ENCODE peak calls at places on chromosomes 12 and 14, in four cellular contexts. One of them, this sample, is unnamed.

GRCh38 chr14:51458563-51458955 is 193.2 kb upstream of the FRMD6 start:
- DNase-seq in HCT116: no peak
- DNase-seq in IMR-90: peak
- DNase-seq in astrocyte: peak
- DNase-seq in this sample: peak

GRCh38 chr12:51449569-51450246 is 25.1 kb downstream of the SLC4A8 start:
- DNase-seq in astrocyte: no peak
- DNase-seq in IMR-90: peak
- DNase-seq in HCT116: no peak
- DNase-seq in this sample: peak

GRCh38 chr12:77725611-77726010 is 105.1 kb upstream of the NAV3 start:
- DNase-seq in astrocyte: peak
- DNase-seq in HCT116: no peak
- DNase-seq in IMR-90: peak
- DNase-seq in this sample: no peak

GRCh38 chr12:132185698-132186097 is 41.4 kb downstream of the NOC4L start:
- DNase-seq in HCT116: no peak
- DNase-seq in IMR-90: no peak
- DNase-seq in astrocyte: no peak
- DNase-seq in this sample: no peak

GRCh38 chr12:101436146-101436545 is 28.6 kb upstream of the ARL1 start:
- DNase-seq in astrocyte: no peak
- DNase-seq in IMR-90: no peak
- DNase-seq in HCT116: no peak
- DNase-seq in this sample: no peak

GRCh38 chr12:6764011-6764828 is 1.9 kb upstream of the PTMS start:
- DNase-seq in astrocyte: peak
- DNase-seq in IMR-90: peak
- DNase-seq in HCT116: peak
- DNase-seq in this sample: peak

GRCh38 chr12:117850048-117850447 is 118.7 kb downstream of the KSR2 start:
- DNase-seq in IMR-90: peak
- DNase-seq in HCT116: peak
- DNase-seq in astrocyte: peak
- DNase-seq in this sample: peak

GRCh38 chr12:84315926-84316325 is 596.7 kb downstream of the SLC6A15 start:
- DNase-seq in astrocyte: no peak
- DNase-seq in IMR-90: no peak
- DNase-seq in HCT116: no peak
- DNase-seq in this sample: no peak

GRCh38 chr12:39364196-39364595 is 78.7 kb downstream of the KIF21A start:
- DNase-seq in astrocyte: no peak
- DNase-seq in IMR-90: no peak
- DNase-seq in HCT116: no peak
- DNase-seq in this sample: no peak

GRCh38 chr12:97283297-97283696 is 179.3 kb upstream of the RMST start:
- DNase-seq in HCT116: no peak
- DNase-seq in astrocyte: no peak
- DNase-seq in IMR-90: no peak
- DNase-seq in this sample: no peak

GRCh38 chr12:132108211-132108832 is 35.8 kb downstream of the DDX51 start:
- DNase-seq in HCT116: no peak
- DNase-seq in IMR-90: no peak
- DNase-seq in astrocyte: no peak
- DNase-seq in this sample: no peak

GRCh38 chr14:69987416-69988144 is 108.4 kb downstream of the SMOC1 start:
- DNase-seq in HCT116: no peak
- DNase-seq in IMR-90: no peak
- DNase-seq in astrocyte: no peak
- DNase-seq in this sample: no peak

GRCh38 chr12:4289334-4289878 is 15.8 kb downstream of the CCND2 start:
- DNase-seq in astrocyte: no peak
- DNase-seq in IMR-90: no peak
- DNase-seq in HCT116: no peak
- DNase-seq in this sample: no peak

GRCh38 chr12:22794017-22794416 is 169.0 kb downstream of the ETNK1 start:
- DNase-seq in HCT116: no peak
- DNase-seq in astrocyte: no peak
- DNase-seq in IMR-90: no peak
- DNase-seq in this sample: no peak

GRCh38 chr12:3550839-3551238 is 59.8 kb downstream of the PRMT8 start:
- DNase-seq in HCT116: no peak
- DNase-seq in astrocyte: no peak
- DNase-seq in IMR-90: no peak
- DNase-seq in this sample: no peak

GRCh38 chr12:42135264-42135814 is 9.3 kb downstream of the GXYLT1 start:
- DNase-seq in IMR-90: peak
- DNase-seq in HCT116: no peak
- DNase-seq in astrocyte: peak
- DNase-seq in this sample: peak

GRCh38 chr12:122090759-122091535 is 12.4 kb downstream of the MLXIP start:
- DNase-seq in IMR-90: peak
- DNase-seq in HCT116: no peak
- DNase-seq in astrocyte: peak
- DNase-seq in this sample: no peak

GRCh38 chr14:34593740-34594375 is 36.1 kb downstream of the SNX6 start:
- DNase-seq in HCT116: no peak
- DNase-seq in IMR-90: peak
- DNase-seq in astrocyte: peak
- DNase-seq in this sample: no peak

GRCh38 chr12:11731455-11731854 is 82.0 kb downstream of the ETV6 start:
- DNase-seq in HCT116: no peak
- DNase-seq in IMR-90: peak
- DNase-seq in astrocyte: peak
- DNase-seq in this sample: peak

GRCh38 chr14:68637106-68638021 is 155.5 kb downstream of the ZFP36L1 start:
- DNase-seq in IMR-90: peak
- DNase-seq in astrocyte: peak
- DNase-seq in HCT116: no peak
- DNase-seq in this sample: no peak

GRCh38 chr14:77565289-77566081 is 51.0 kb downstream of the SPTLC2 start:
- DNase-seq in astrocyte: peak
- DNase-seq in IMR-90: peak
- DNase-seq in HCT116: no peak
- DNase-seq in this sample: no peak

GRCh38 chr12:60148109-60148508 is 552.3 kb downstream of the SLC16A7 start:
- DNase-seq in IMR-90: peak
- DNase-seq in HCT116: no peak
- DNase-seq in astrocyte: peak
- DNase-seq in this sample: peak

GRCh38 chr12:68345763-68346162 is 13.6 kb upstream of the MDM1 start:
- DNase-seq in HCT116: no peak
- DNase-seq in IMR-90: no peak
- DNase-seq in astrocyte: no peak
- DNase-seq in this sample: no peak
- H2AFZ ChIP-seq in HCT116: no peak
- H2AFZ ChIP-seq in IMR-90: no peak
- H2AFZ ChIP-seq in astrocyte: no peak
- H2AFZ ChIP-seq in this sample: no peak

DNA sequence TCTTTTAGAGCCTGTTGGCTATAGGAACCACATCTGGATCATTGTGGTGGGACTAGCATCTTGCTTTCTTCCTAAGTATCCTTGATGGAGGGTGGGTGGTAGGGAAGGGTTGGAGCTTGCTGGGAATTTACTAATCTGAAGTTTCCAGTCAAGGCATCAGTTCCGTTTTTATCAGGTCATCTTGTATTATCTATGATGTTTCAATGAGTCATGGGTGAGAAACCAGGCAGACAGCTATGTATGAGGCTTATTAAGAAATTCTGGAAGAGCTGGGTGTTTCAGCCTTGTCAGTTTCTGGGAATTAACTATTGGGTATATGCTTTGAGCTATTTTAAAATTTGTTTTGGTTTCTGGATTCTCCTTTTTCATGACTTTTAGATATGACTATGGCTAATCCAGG is 11.3 kb downstream of the TSFM start:
- DNase-seq in HCT116: no peak
- DNase-seq in astrocyte: peak
- DNase-seq in IMR-90: peak
- DNase-seq in this sample: peak
- H3K4me3 ChIP-seq in HCT116: no peak
- H3K4me3 ChIP-seq in astrocyte: no peak
- H3K4me3 ChIP-seq in IMR-90: no peak
- H3K4me3 ChIP-seq in this sample: peak

DNA sequence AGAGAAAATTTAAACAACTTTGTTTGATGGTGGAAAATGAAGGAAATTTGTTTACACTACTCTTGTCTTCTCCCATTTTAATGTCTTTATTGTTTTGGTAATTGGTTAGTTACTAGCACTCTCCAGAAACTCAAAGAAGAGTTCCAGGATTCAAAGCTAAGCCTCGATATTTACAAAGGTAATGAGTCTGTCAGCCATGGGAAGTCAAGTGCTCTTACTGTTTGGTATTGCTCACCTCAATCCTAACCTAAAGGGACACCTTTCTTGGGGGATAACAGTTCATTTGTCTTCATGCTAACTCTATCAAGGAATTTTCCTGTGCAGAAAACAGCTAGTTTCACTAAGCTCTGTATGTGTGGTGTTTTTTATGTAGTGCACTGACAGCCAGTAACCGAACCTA is 222.9 kb upstream of the LMO3 start:
- DNase-seq in IMR-90: no peak
- DNase-seq in astrocyte: no peak
- DNase-seq in HCT116: no peak
- DNase-seq in this sample: no peak
- H2AFZ ChIP-seq in IMR-90: no peak
- H2AFZ ChIP-seq in astrocyte: no peak
- H2AFZ ChIP-seq in HCT116: no peak
- H2AFZ ChIP-seq in this sample: no peak

GRCh38 chr14:102923920-102924486 is 1.5 kb downstream of the AMN start:
- DNase-seq in astrocyte: no peak
- DNase-seq in HCT116: no peak
- DNase-seq in IMR-90: no peak
- DNase-seq in this sample: no peak

GRCh38 chr14:102920273-102920997 is 2.0 kb upstream of the AMN start:
- DNase-seq in HCT116: no peak
- DNase-seq in IMR-90: no peak
- DNase-seq in astrocyte: no peak
- DNase-seq in this sample: no peak

GRCh38 chr14:102923201-102923919 is 897 bp downstream of the AMN start:
- DNase-seq in IMR-90: no peak
- DNase-seq in astrocyte: no peak
- DNase-seq in HCT116: no peak
- DNase-seq in this sample: no peak

GRCh38 chr14:102920998-102921304 is 1.5 kb upstream of the AMN start:
- DNase-seq in IMR-90: no peak
- DNase-seq in astrocyte: no peak
- DNase-seq in HCT116: no peak
- DNase-seq in this sample: no peak

DNA sequence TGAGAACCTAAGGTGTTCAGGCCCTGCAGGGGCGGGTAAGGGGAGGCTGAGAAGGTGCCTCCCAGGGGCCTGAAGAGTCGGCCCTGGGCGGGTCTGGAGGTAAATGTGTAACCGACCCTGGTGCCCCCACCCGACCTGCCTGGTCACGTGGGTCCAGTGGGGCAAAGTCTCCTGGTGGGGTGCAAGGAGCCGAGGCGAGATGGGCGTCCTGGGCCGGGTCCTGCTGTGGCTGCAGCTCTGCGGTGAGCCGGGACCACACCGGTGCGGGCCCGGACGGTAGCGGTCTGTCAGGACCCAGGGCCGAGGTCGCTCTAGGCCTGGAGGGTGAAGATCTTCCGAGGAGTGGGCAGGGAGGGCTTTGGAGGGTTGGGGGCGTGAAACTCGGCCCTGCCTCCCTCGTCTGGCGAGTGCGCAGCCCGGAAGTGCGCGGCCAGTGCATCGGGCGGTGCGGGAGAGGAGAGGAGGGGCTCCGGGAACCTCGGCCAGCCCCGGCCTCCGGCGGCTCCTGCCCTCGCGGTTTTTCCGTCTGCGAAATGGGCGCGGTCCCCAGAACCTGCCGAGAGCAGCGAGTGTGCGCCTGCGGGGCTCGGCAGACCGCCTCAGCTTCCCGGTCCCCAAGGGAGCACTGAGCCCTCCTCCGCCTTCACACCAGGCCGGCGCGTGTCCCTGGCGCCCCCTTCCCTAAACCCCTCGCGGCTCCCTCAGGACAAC is at the start of gene AMN:
- DNase-seq in astrocyte: no peak
- DNase-seq in IMR-90: no peak
- DNase-seq in HCT116: no peak
- DNase-seq in this sample: no peak
- H3K4me3 ChIP-seq in astrocyte: peak
- H3K4me3 ChIP-seq in IMR-90: peak
- H3K4me3 ChIP-seq in HCT116: no peak
- H3K4me3 ChIP-seq in this sample: no peak

GRCh38 chr14:90511795-90512331 is 115.0 kb downstream of the CALM1 start:
- DNase-seq in IMR-90: no peak
- DNase-seq in HCT116: no peak
- DNase-seq in astrocyte: no peak
- DNase-seq in this sample: no peak
- H2AFZ ChIP-seq in IMR-90: no peak
- H2AFZ ChIP-seq in HCT116: no peak
- H2AFZ ChIP-seq in astrocyte: no peak
- H2AFZ ChIP-seq in this sample: peak

GRCh38 chr12:124457287-124458219 is 109.9 kb downstream of the NCOR2 start:
- DNase-seq in HCT116: no peak
- DNase-seq in IMR-90: peak
- DNase-seq in astrocyte: no peak
- DNase-seq in this sample: no peak
- H3K4me3 ChIP-seq in HCT116: no peak
- H3K4me3 ChIP-seq in IMR-90: no peak
- H3K4me3 ChIP-seq in astrocyte: no peak
- H3K4me3 ChIP-seq in this sample: no peak

GRCh38 chr12:25594376-25594775 is 41.3 kb upstream of the LMNTD1 start:
- DNase-seq in astrocyte: no peak
- DNase-seq in HCT116: no peak
- DNase-seq in IMR-90: no peak
- DNase-seq in this sample: no peak

GRCh38 chr12:25587346-25587745 is 34.3 kb upstream of the LMNTD1 start:
- DNase-seq in astrocyte: no peak
- DNase-seq in HCT116: no peak
- DNase-seq in IMR-90: no peak
- DNase-seq in this sample: no peak

GRCh38 chr12:25592725-25593495 is 39.8 kb upstream of the LMNTD1 start:
- DNase-seq in astrocyte: no peak
- DNase-seq in HCT116: no peak
- DNase-seq in IMR-90: no peak
- DNase-seq in this sample: no peak

GRCh38 chr12:25590021-25590721 is 37.1 kb upstream of the LMNTD1 start:
- DNase-seq in HCT116: no peak
- DNase-seq in astrocyte: peak
- DNase-seq in IMR-90: no peak
- DNase-seq in this sample: no peak

DNA sequence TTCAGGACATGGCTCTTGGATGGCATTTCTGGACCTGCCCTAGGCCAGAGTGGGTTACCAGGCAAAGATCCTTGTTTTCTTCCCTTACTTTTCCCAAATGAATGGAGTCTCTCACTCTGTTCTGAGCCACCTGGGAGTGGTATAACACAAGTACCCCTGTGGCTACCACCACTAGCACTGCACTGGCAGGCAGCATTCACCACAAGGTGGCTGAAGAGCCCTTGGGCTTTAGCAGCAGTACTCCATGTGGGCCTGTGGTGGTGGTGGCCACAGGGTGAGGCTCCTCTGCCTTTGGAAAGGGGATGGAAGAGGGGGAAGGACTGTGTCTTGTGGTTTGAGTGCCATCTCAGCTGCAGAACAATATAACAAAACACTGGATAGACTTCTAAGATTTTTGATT is 38.0 kb upstream of the LMNTD1 start:
- DNase-seq in IMR-90: no peak
- DNase-seq in HCT116: no peak
- DNase-seq in astrocyte: no peak
- DNase-seq in this sample: peak
- H2AFZ ChIP-seq in IMR-90: no peak
- H2AFZ ChIP-seq in HCT116: no peak
- H2AFZ ChIP-seq in astrocyte: no peak
- H2AFZ ChIP-seq in this sample: no peak